ENCODE peak calls at places on chromosomes 13 and 19, in nine cellular contexts. One of them, this sample, is unnamed.

GRCh38 chr19:2461751-2462634 is 5.2 kb upstream of the LMNB2 start:
- DNase-seq in T-cell: no peak
- DNase-seq in DMS 273 treated with DMSO at 0.1 percent for 48 hours: peak
- DNase-seq in KBM-7: no peak
- DNase-seq in activated CD8-positive, alpha-beta T cell treated with anti-CD3 and anti-CD28 coated beads, Interleukin-2, amount 10 ng/mL, durations not matched to agents 7 days and 5 days: peak
- DNase-seq in anterior cingulate cortex: peak
- DNase-seq in T-helper 2 cell: peak
- DNase-seq in NCI-H460: no peak
- DNase-seq in WERI-Rb-1: no peak
- DNase-seq in this sample: peak

GRCh38 chr13:113153810-113154748 is 4.4 kb upstream of the PROZ start:
- DNase-seq in T-cell: peak
- DNase-seq in DMS 273 treated with DMSO at 0.1 percent for 48 hours: no peak
- DNase-seq in KBM-7: peak
- DNase-seq in activated CD8-positive, alpha-beta T cell treated with anti-CD3 and anti-CD28 coated beads, Interleukin-2, amount 10 ng/mL, durations not matched to agents 7 days and 5 days: peak
- DNase-seq in anterior cingulate cortex: peak
- DNase-seq in T-helper 2 cell: peak
- DNase-seq in NCI-H460: peak
- DNase-seq in WERI-Rb-1: peak
- DNase-seq in this sample: peak

GRCh38 chr13:80047406-80047805 is 293.5 kb downstream of the SPRY2 start:
- DNase-seq in T-cell: no peak
- DNase-seq in DMS 273 treated with DMSO at 0.1 percent for 48 hours: no peak
- DNase-seq in KBM-7: no peak
- DNase-seq in activated CD8-positive, alpha-beta T cell treated with anti-CD3 and anti-CD28 coated beads, Interleukin-2, amount 10 ng/mL, durations not matched to agents 7 days and 5 days: no peak
- DNase-seq in anterior cingulate cortex: no peak
- DNase-seq in T-helper 2 cell: no peak
- DNase-seq in NCI-H460: no peak
- DNase-seq in WERI-Rb-1: no peak
- DNase-seq in this sample: no peak

GRCh38 chr19:491146-491741 is 5.0 kb upstream of the MADCAM1 start:
- DNase-seq in T-cell: no peak
- DNase-seq in DMS 273 treated with DMSO at 0.1 percent for 48 hours: no peak
- DNase-seq in KBM-7: no peak
- DNase-seq in activated CD8-positive, alpha-beta T cell treated with anti-CD3 and anti-CD28 coated beads, Interleukin-2, amount 10 ng/mL, durations not matched to agents 7 days and 5 days: no peak
- DNase-seq in anterior cingulate cortex: no peak
- DNase-seq in T-helper 2 cell: no peak
- DNase-seq in NCI-H460: no peak
- DNase-seq in WERI-Rb-1: no peak
- DNase-seq in this sample: no peak

GRCh38 chr19:47241919-47242644 is 11.1 kb upstream of the BBC3 start:
- DNase-seq in T-cell: no peak
- DNase-seq in DMS 273 treated with DMSO at 0.1 percent for 48 hours: no peak
- DNase-seq in KBM-7: no peak
- DNase-seq in activated CD8-positive, alpha-beta T cell treated with anti-CD3 and anti-CD28 coated beads, Interleukin-2, amount 10 ng/mL, durations not matched to agents 7 days and 5 days: peak
- DNase-seq in anterior cingulate cortex: no peak
- DNase-seq in T-helper 2 cell: no peak
- DNase-seq in NCI-H460: no peak
- DNase-seq in WERI-Rb-1: no peak
- DNase-seq in this sample: no peak

GRCh38 chr19:55258476-55258827 is 365 bp downstream of the PPP6R1 start:
- DNase-seq in T-cell: peak
- DNase-seq in DMS 273 treated with DMSO at 0.1 percent for 48 hours: no peak
- DNase-seq in KBM-7: no peak
- DNase-seq in activated CD8-positive, alpha-beta T cell treated with anti-CD3 and anti-CD28 coated beads, Interleukin-2, amount 10 ng/mL, durations not matched to agents 7 days and 5 days: peak
- DNase-seq in anterior cingulate cortex: peak
- DNase-seq in T-helper 2 cell: peak
- DNase-seq in NCI-H460: no peak
- DNase-seq in WERI-Rb-1: peak
- DNase-seq in this sample: no peak

GRCh38 chr13:31236211-31236786 is 36.5 kb downstream of the B3GLCT start:
- DNase-seq in T-cell: no peak
- DNase-seq in DMS 273 treated with DMSO at 0.1 percent for 48 hours: no peak
- DNase-seq in KBM-7: peak
- DNase-seq in activated CD8-positive, alpha-beta T cell treated with anti-CD3 and anti-CD28 coated beads, Interleukin-2, amount 10 ng/mL, durations not matched to agents 7 days and 5 days: no peak
- DNase-seq in anterior cingulate cortex: no peak
- DNase-seq in T-helper 2 cell: no peak
- DNase-seq in NCI-H460: peak
- DNase-seq in WERI-Rb-1: no peak
- DNase-seq in this sample: no peak

GRCh38 chr13:106432636-106433035 is 102.8 kb downstream of the EFNB2 start:
- DNase-seq in T-cell: no peak
- DNase-seq in DMS 273 treated with DMSO at 0.1 percent for 48 hours: no peak
- DNase-seq in KBM-7: no peak
- DNase-seq in activated CD8-positive, alpha-beta T cell treated with anti-CD3 and anti-CD28 coated beads, Interleukin-2, amount 10 ng/mL, durations not matched to agents 7 days and 5 days: no peak
- DNase-seq in anterior cingulate cortex: no peak
- DNase-seq in T-helper 2 cell: no peak
- DNase-seq in NCI-H460: peak
- DNase-seq in WERI-Rb-1: no peak
- DNase-seq in this sample: no peak

GRCh38 chr13:38819053-38819452 is 132.2 kb downstream of the FREM2 start:
- DNase-seq in T-cell: no peak
- DNase-seq in DMS 273 treated with DMSO at 0.1 percent for 48 hours: no peak
- DNase-seq in KBM-7: no peak
- DNase-seq in activated CD8-positive, alpha-beta T cell treated with anti-CD3 and anti-CD28 coated beads, Interleukin-2, amount 10 ng/mL, durations not matched to agents 7 days and 5 days: no peak
- DNase-seq in anterior cingulate cortex: no peak
- DNase-seq in T-helper 2 cell: no peak
- DNase-seq in NCI-H460: no peak
- DNase-seq in WERI-Rb-1: no peak
- DNase-seq in this sample: no peak

GRCh38 chr19:39671739-39672363 is 16.1 kb downstream of the LGALS16 start:
- DNase-seq in T-cell: peak
- DNase-seq in DMS 273 treated with DMSO at 0.1 percent for 48 hours: peak
- DNase-seq in KBM-7: peak
- DNase-seq in activated CD8-positive, alpha-beta T cell treated with anti-CD3 and anti-CD28 coated beads, Interleukin-2, amount 10 ng/mL, durations not matched to agents 7 days and 5 days: peak
- DNase-seq in anterior cingulate cortex: peak
- DNase-seq in T-helper 2 cell: no peak
- DNase-seq in NCI-H460: peak
- DNase-seq in WERI-Rb-1: peak
- DNase-seq in this sample: peak

GRCh38 chr19:46600393-46601317 is 475 bp upstream of the CALM3 start:
- DNase-seq in T-cell: peak
- DNase-seq in DMS 273 treated with DMSO at 0.1 percent for 48 hours: peak
- DNase-seq in KBM-7: peak
- DNase-seq in activated CD8-positive, alpha-beta T cell treated with anti-CD3 and anti-CD28 coated beads, Interleukin-2, amount 10 ng/mL, durations not matched to agents 7 days and 5 days: peak
- DNase-seq in anterior cingulate cortex: peak
- DNase-seq in T-helper 2 cell: peak
- DNase-seq in NCI-H460: peak
- DNase-seq in WERI-Rb-1: peak
- DNase-seq in this sample: peak

This sample was measured in memory B cell.